ENCODE peak calls at places on chromosomes 6 and 20, in eight cellular contexts. W is ovary, P is Peyer's patch, A is stomach, Q is H1, I is sigmoid colon, V is endothelial cell of umbilical vein, R is prostate gland. L is an unnamed sample.
A peak's percentile ranks its signal among the peaks of the same experiment; 100 is the strongest.

GRCh38 chr20:60331688-60332300 is 373.6 kb downstream of the CDH26 start:
- DNase-seq in W (no peak), P (no peak), A (no peak), Q (no peak), I (no peak), V (no peak), R (no peak), L (no peak)

GRCh38 chr6:7391244-7391643 is 1.6 kb downstream of the RIOK1 start:
- DNase-seq in W (no peak), P (no peak), A (no peak), Q (no peak), I (no peak), V (no peak), R (no peak), L (no peak)

GRCh38 chr6:156589281-156589680 is 187.9 kb upstream of the ARID1B start:
- DNase-seq in W (no peak), P (no peak), A (no peak), Q (no peak), I (no peak), V (no peak), R (no peak), L (no peak)

GRCh38 chr6:142935553-142936517 is 9.1 kb downstream of the HIVEP2 start:
- DNase-seq in W (no peak), P (peak; percentile 74), A (no peak), Q (no peak), I (no peak), V (no peak), R (no peak), L (no peak)

GRCh38 chr6:147510949-147511590 is 2.6 kb downstream of the SAMD5 start:
- DNase-seq in W (no peak), P (no peak), A (no peak), Q (no peak), I (no peak), V (no peak), R (no peak), L (no peak)

GRCh38 chr6:28758046-28758817 is 165.6 kb downstream of the TRIM27 start:
- DNase-seq in W (peak; percentile 48), P (no peak), A (no peak), Q (peak; percentile 77), I (no peak), V (no peak), R (no peak), L (no peak)

GRCh38 chr20:57092112-57092899 is 174.1 kb downstream of the BMP7 start:
- DNase-seq in W (no peak), P (peak; percentile 20), A (peak; percentile 64), Q (peak; percentile 61), I (peak; percentile 77), V (peak; percentile 24), R (peak; percentile 47), L (no peak)

GRCh38 chr6:169963581-169964297 is 212.3 kb downstream of the ERMARD start:
- DNase-seq in W (no peak), P (peak; percentile 3), A (peak; percentile 16), Q (no peak), I (peak; percentile 51), V (no peak), R (no peak), L (no peak)

GRCh38 chr20:59217162-59217561 is 53.5 kb downstream of the ZNF831 start:
- DNase-seq in W (no peak), P (no peak), A (no peak), Q (no peak), I (no peak), V (no peak), R (no peak), L (no peak)

GRCh38 chr6:71645299-71645698 is 241.1 kb upstream of the RIMS1 start:
- DNase-seq in W (no peak), P (no peak), A (no peak), Q (no peak), I (no peak), V (no peak), R (no peak), L (no peak)

GRCh38 chr6:86724695-86725094 is 212.6 kb upstream of the HTR1E start:
- DNase-seq in W (no peak), P (no peak), A (no peak), Q (no peak), I (no peak), V (no peak), R (no peak), L (no peak)

GRCh38 chr20:16236589-16237241 is 336.5 kb downstream of the KIF16B start:
- DNase-seq in W (no peak), P (no peak), A (no peak), Q (no peak), I (no peak), V (no peak), R (no peak), L (no peak)

GRCh38 chr6:7705483-7705882 is 20.4 kb upstream of the BMP6 start:
- DNase-seq in W (no peak), P (no peak), A (no peak), Q (no peak), I (no peak), V (no peak), R (no peak), L (no peak)

GRCh38 chr6:35757461-35758123 is 18.8 kb upstream of the CLPSL2 start:
- DNase-seq in W (no peak), P (no peak), A (no peak), Q (no peak), I (no peak), V (peak; percentile 32), R (no peak), L (no peak)

GRCh38 chr6:28488916-28489365 is 26.7 kb downstream of the GPX6 start:
- DNase-seq in W (peak; percentile 64), P (no peak), A (no peak), Q (peak; percentile 33), I (no peak), V (peak; percentile 67), R (no peak), L (no peak)

GRCh38 chr20:46341374-46342044 is 33.2 kb upstream of the CDH22 start:
- DNase-seq in W (no peak), P (no peak), A (no peak), Q (no peak), I (no peak), V (no peak), R (no peak), L (no peak)

GRCh38 chr20:62537649-62538292 is 62.0 kb upstream of the GATA5 start:
- DNase-seq in W (no peak), P (no peak), A (no peak), Q (no peak), I (no peak), V (no peak), R (no peak), L (no peak)

GRCh38 chr20:52601295-52601971 is 370.7 kb upstream of the TSHZ2 start:
- DNase-seq in W (no peak), P (no peak), A (no peak), Q (no peak), I (no peak), V (no peak), R (no peak), L (no peak)

GRCh38 chr6:56450882-56451739 is 191.6 kb downstream of the DST start:
- DNase-seq in W (peak; percentile 94), P (no peak), A (peak; percentile 77), Q (no peak), I (peak; percentile 83), V (peak; percentile 43), R (no peak), L (no peak)

GRCh38 chr6:43823879-43824740 is 54.1 kb downstream of the VEGFA start:
- DNase-seq in W (no peak), P (no peak), A (peak; percentile 87), Q (no peak), I (no peak), V (no peak), R (no peak), L (no peak)

GRCh38 chr20:58693226-58694006 is 816 bp downstream of the NPEPL1 start:
- DNase-seq in W (peak; percentile 57), P (no peak), A (peak; percentile 26), Q (no peak), I (peak; percentile 73), V (peak; percentile 20), R (no peak), L (no peak)

GRCh38 chr20:13681248-13682125 is 42.8 kb upstream of the TASP1 start:
- DNase-seq in W (no peak), P (no peak), A (no peak), Q (no peak), I (no peak), V (no peak), R (no peak), L (no peak)
- TF ChIP-seq POLR2A in W (no peak), P (no peak), A (no peak), Q (no peak), I (no peak), V (no peak), R (no peak), L (no peak)

GRCh38 chr6:26258199-26258977 is 106.6 kb upstream of the BTN3A2 start:
- DNase-seq in W (no peak), P (no peak), A (no peak), Q (no peak), I (no peak), V (no peak), R (no peak), L (no peak)
- TF ChIP-seq CTCF in W (no peak), P (peak; percentile 47), A (no peak), Q (peak; percentile 36), I (no peak), V (peak; percentile 13), R (no peak), L (no peak)

GRCh38 chr6:108134213-108134973 is 31.4 kb upstream of the NR2E1 start:
- DNase-seq in W (no peak), P (no peak), A (no peak), Q (no peak), I (no peak), V (no peak), R (no peak), L (no peak)

GRCh38 chr6:108132863-108133262 is 33.0 kb upstream of the NR2E1 start:
- DNase-seq in W (no peak), P (no peak), A (no peak), Q (no peak), I (no peak), V (no peak), R (no peak), L (no peak)

GRCh38 chr6:108127826-108128225 is 38.0 kb upstream of the NR2E1 start:
- DNase-seq in W (no peak), P (no peak), A (no peak), Q (no peak), I (no peak), V (no peak), R (peak; percentile 39), L (no peak)

DNA sequence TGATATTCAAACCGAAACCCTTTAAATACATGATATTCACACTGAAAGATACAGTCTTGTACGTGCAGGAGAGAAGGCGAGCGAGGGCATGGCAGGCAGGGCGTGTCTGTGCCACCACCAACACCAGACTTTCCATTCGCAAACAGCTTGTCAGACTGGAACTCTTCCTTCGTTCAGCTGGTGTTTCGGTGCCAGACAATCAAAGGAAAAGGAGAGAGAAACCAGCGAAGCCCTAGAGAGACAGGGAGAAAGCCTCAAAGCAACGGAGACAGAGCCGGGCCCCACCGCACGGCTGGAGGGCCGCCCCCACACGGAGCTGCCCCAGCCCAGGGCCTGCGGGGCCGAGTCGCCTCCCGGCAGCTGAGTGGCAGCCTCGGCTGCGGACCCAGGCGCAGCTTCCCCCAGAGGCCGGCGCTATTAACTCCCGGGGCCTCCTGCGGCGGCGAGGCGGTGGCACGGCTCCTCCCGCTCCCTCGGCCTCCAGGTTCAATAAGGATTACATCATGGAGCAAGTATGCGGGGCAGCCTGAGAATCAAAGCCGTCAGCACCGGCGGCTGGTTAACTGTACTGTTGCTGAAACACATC is 32.1 kb upstream of the NR2E1 start:
- DNase-seq in W (peak; percentile 41), P (no peak), A (peak; percentile 71), Q (peak; percentile 79), I (peak; percentile 75), V (peak; percentile 80), R (peak; percentile 62), L (peak; percentile 20)
- TF ChIP-seq POLR2A in W (no peak), P (no peak), A (no peak), Q (no peak), I (no peak), V (no peak), R (no peak), L (no peak)

GRCh38 chr6:140061422-140062041 is 687.1 kb upstream of the CITED2 start:
- DNase-seq in W (no peak), P (no peak), A (no peak), Q (no peak), I (no peak), V (no peak), R (no peak), L (no peak)
- TF ChIP-seq CTCF in W (no peak), P (no peak), A (no peak), Q (no peak), I (no peak), V (no peak), R (no peak), L (no peak)

L was measured in gastrocnemius medialis.